ENCODE peak calls at places on chromosomes 7 and 10, in ten cellular contexts. One of them, this sample, is unnamed.

GRCh38 chr7:601573-602340 is 82.1 kb upstream of the PDGFA start:
- DNase-seq in transverse colon: peak; percentile 61
- DNase-seq in gastrocnemius medialis: no peak
- DNase-seq in lower lobe of right lung: peak; percentile 75
- DNase-seq in uterus: peak; percentile 53
- DNase-seq in aorta: peak; percentile 92
- DNase-seq in mammary epithelial cell: no peak
- DNase-seq in CD8-positive, alpha-beta T cell: peak; percentile 64
- DNase-seq in OCI-LY7: no peak
- DNase-seq in body of pancreas: no peak
- DNase-seq in this sample: peak; percentile 61

GRCh38 chr7:6621195-6622128 is 6.1 kb downstream of the ZNF853 start:
- DNase-seq in transverse colon: no peak
- DNase-seq in gastrocnemius medialis: no peak
- DNase-seq in lower lobe of right lung: no peak
- DNase-seq in uterus: no peak
- DNase-seq in aorta: no peak
- DNase-seq in mammary epithelial cell: no peak
- DNase-seq in CD8-positive, alpha-beta T cell: no peak
- DNase-seq in OCI-LY7: peak; percentile 76
- DNase-seq in body of pancreas: no peak
- DNase-seq in this sample: no peak

GRCh38 chr7:85184599-85185354 is 2.1 kb downstream of the SEMA3D start:
- DNase-seq in transverse colon: peak; percentile 8
- DNase-seq in gastrocnemius medialis: no peak
- DNase-seq in lower lobe of right lung: peak; percentile 43
- DNase-seq in uterus: no peak
- DNase-seq in aorta: peak; percentile 62
- DNase-seq in mammary epithelial cell: peak; percentile 19
- DNase-seq in CD8-positive, alpha-beta T cell: no peak
- DNase-seq in OCI-LY7: no peak
- DNase-seq in body of pancreas: no peak
- DNase-seq in this sample: no peak

GRCh38 chr10:47055386-47056382 is 144.5 kb downstream of the PTPN20 start:
- DNase-seq in transverse colon: no peak
- DNase-seq in gastrocnemius medialis: no peak
- DNase-seq in lower lobe of right lung: no peak
- DNase-seq in uterus: no peak
- DNase-seq in aorta: no peak
- DNase-seq in mammary epithelial cell: no peak
- DNase-seq in CD8-positive, alpha-beta T cell: no peak
- DNase-seq in OCI-LY7: no peak
- DNase-seq in body of pancreas: no peak
- DNase-seq in this sample: no peak

GRCh38 chr7:86444245-86444644 is 199.5 kb upstream of the GRM3 start:
- DNase-seq in transverse colon: no peak
- DNase-seq in gastrocnemius medialis: no peak
- DNase-seq in lower lobe of right lung: no peak
- DNase-seq in uterus: no peak
- DNase-seq in aorta: no peak
- DNase-seq in mammary epithelial cell: no peak
- DNase-seq in CD8-positive, alpha-beta T cell: no peak
- DNase-seq in OCI-LY7: no peak
- DNase-seq in body of pancreas: no peak
- DNase-seq in this sample: no peak

GRCh38 chr7:6071406-6071805 is 40.2 kb downstream of the ANKRD61 start:
- DNase-seq in transverse colon: no peak
- DNase-seq in gastrocnemius medialis: no peak
- DNase-seq in lower lobe of right lung: no peak
- DNase-seq in uterus: no peak
- DNase-seq in aorta: no peak
- DNase-seq in mammary epithelial cell: no peak
- DNase-seq in CD8-positive, alpha-beta T cell: no peak
- DNase-seq in OCI-LY7: peak; percentile 90
- DNase-seq in body of pancreas: no peak
- DNase-seq in this sample: no peak

GRCh38 chr7:192701-193536 is 548 bp downstream of the FAM20C start:
- DNase-seq in transverse colon: peak; percentile 35
- DNase-seq in gastrocnemius medialis: no peak
- DNase-seq in lower lobe of right lung: no peak
- DNase-seq in uterus: no peak
- DNase-seq in aorta: no peak
- DNase-seq in mammary epithelial cell: no peak
- DNase-seq in CD8-positive, alpha-beta T cell: no peak
- DNase-seq in OCI-LY7: no peak
- DNase-seq in body of pancreas: peak; percentile 31
- DNase-seq in this sample: no peak

GRCh38 chr10:91366687-91367086 is 43.5 kb upstream of the HECTD2 start:
- DNase-seq in transverse colon: no peak
- DNase-seq in gastrocnemius medialis: no peak
- DNase-seq in lower lobe of right lung: no peak
- DNase-seq in uterus: no peak
- DNase-seq in aorta: no peak
- DNase-seq in mammary epithelial cell: no peak
- DNase-seq in CD8-positive, alpha-beta T cell: no peak
- DNase-seq in OCI-LY7: no peak
- DNase-seq in body of pancreas: no peak
- DNase-seq in this sample: no peak

GRCh38 chr7:12756841-12757240 is 69.4 kb downstream of the ARL4A start:
- DNase-seq in transverse colon: no peak
- DNase-seq in gastrocnemius medialis: no peak
- DNase-seq in lower lobe of right lung: no peak
- DNase-seq in uterus: no peak
- DNase-seq in aorta: no peak
- DNase-seq in mammary epithelial cell: no peak
- DNase-seq in CD8-positive, alpha-beta T cell: no peak
- DNase-seq in OCI-LY7: no peak
- DNase-seq in body of pancreas: no peak
- DNase-seq in this sample: no peak

GRCh38 chr10:5607594-5607993 is 58.8 kb downstream of the ASB13 start:
- DNase-seq in transverse colon: no peak
- DNase-seq in gastrocnemius medialis: no peak
- DNase-seq in lower lobe of right lung: peak; percentile 22
- DNase-seq in uterus: no peak
- DNase-seq in aorta: peak; percentile 12
- DNase-seq in mammary epithelial cell: no peak
- DNase-seq in CD8-positive, alpha-beta T cell: no peak
- DNase-seq in OCI-LY7: no peak
- DNase-seq in body of pancreas: no peak
- DNase-seq in this sample: no peak

GRCh38 chr7:7517661-7518236 is 17.9 kb downstream of the COL28A1 start:
- DNase-seq in transverse colon: no peak
- DNase-seq in gastrocnemius medialis: no peak
- DNase-seq in lower lobe of right lung: no peak
- DNase-seq in uterus: no peak
- DNase-seq in aorta: no peak
- DNase-seq in mammary epithelial cell: no peak
- DNase-seq in CD8-positive, alpha-beta T cell: no peak
- DNase-seq in OCI-LY7: no peak
- DNase-seq in body of pancreas: no peak
- DNase-seq in this sample: no peak

DNA sequence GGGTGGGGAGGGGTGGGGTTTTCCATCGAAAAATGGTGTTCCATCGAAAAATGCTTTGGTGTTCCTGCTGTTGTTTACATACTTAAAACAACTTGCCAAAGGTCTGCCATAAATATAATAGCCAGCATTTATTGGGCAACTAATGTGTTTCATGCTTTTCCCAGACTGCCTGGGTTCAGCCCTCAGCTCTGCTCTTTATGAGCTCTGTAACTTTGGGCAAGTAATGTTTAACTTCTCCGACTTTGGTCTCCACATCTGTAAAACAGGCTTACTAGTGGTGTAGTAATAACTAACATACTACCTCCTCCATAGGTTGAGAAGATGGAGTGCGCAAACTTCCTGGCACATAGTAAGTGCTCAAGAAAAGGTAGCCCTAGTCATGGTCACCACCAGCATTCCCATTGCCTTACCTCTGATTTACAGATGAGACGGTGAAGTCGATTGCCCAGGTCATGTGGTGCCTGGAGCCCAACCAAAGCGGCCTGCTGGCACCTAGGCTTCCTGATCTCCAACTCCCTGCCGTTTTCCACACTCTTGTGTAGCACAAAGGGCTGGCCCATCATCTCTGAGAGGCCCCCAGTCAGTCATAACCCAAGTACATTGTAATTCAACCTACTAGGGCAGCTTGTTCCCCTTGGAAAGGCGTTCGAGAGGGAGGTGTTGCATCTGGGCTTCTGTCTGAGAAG is 8.9 kb downstream of the ZMIZ1 start:
- DNase-seq in transverse colon: no peak
- DNase-seq in gastrocnemius medialis: no peak
- DNase-seq in lower lobe of right lung: no peak
- DNase-seq in uterus: no peak
- DNase-seq in aorta: no peak
- DNase-seq in mammary epithelial cell: no peak
- DNase-seq in CD8-positive, alpha-beta T cell: no peak
- DNase-seq in OCI-LY7: no peak
- DNase-seq in body of pancreas: no peak
- DNase-seq in this sample: no peak
- H3K4me1 ChIP-seq in transverse colon: peaks cover 94% of the 10 kb centered on the region
- H3K4me1 ChIP-seq in gastrocnemius medialis: peaks cover 90% of the 10 kb centered on the region
- H3K4me1 ChIP-seq in lower lobe of right lung: peaks cover 100% of the 10 kb centered on the region
- H3K4me1 ChIP-seq in uterus: peaks cover 33% of the 10 kb centered on the region
- H3K4me1 ChIP-seq in aorta: no peaks in the 10 kb centered on the region
- H3K4me1 ChIP-seq in mammary epithelial cell: peaks cover 66% of the 10 kb centered on the region
- H3K4me1 ChIP-seq in CD8-positive, alpha-beta T cell: no peaks in the 10 kb centered on the region
- H3K4me1 ChIP-seq in OCI-LY7: peaks cover 44% of the 10 kb centered on the region
- H3K4me1 ChIP-seq in body of pancreas: peaks cover 100% of the 10 kb centered on the region
- H3K4me1 ChIP-seq in this sample: peaks cover 41% of the 10 kb centered on the region

DNA sequence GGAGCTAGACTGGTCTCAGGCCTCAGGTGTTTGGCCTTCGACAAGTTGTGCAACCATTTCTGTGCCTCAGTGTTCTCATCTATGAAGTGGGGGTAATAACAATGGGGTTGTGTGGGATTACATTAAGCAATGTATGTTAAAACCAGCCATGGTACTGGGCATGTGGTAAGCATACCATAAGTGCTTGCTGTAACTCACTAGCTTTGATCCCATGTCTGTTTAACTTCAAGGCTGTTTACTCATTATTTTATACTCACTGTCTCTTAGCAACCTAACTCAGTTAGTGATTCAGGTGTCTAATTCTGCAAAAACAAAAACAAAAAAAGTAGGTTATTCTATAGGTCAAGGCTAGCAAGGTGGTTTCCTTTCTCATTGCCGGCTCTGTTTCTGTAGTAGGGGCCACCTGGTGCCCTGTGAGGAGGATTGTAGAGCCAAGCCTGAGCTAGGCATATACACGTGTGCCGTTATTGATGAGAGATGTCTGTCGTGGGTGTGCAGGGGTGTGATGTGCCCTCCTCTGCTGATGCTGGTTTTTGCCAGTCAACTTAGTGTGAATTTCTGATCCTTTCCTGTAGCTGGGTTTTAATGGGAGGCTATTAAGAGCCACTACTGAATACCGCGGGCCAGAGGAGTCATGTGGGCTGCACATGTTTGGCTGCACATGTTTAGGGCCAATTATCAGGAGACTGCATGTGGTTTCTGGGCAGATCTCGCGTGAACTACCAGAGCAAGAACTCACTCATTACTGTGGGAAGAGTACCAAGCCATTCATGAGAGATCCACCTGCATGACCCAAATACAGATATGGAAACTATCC is 56.2 kb downstream of the EEPD1 start:
- DNase-seq in transverse colon: no peak
- DNase-seq in gastrocnemius medialis: no peak
- DNase-seq in lower lobe of right lung: no peak
- DNase-seq in uterus: no peak
- DNase-seq in aorta: no peak
- DNase-seq in mammary epithelial cell: no peak
- DNase-seq in CD8-positive, alpha-beta T cell: no peak
- DNase-seq in OCI-LY7: no peak
- DNase-seq in body of pancreas: no peak
- DNase-seq in this sample: no peak
- H3K27ac ChIP-seq in transverse colon: peak overlapping the region; percentile 68
- H3K27ac ChIP-seq in gastrocnemius medialis: peak overlapping the region; percentile 76
- H3K27ac ChIP-seq in lower lobe of right lung: no peak overlapping the region
- H3K27ac ChIP-seq in uterus: no peak overlapping the region
- H3K27ac ChIP-seq in aorta: no peak overlapping the region
- H3K27ac ChIP-seq in mammary epithelial cell: no peak overlapping the region
- H3K27ac ChIP-seq in CD8-positive, alpha-beta T cell: no peak overlapping the region
- H3K27ac ChIP-seq in OCI-LY7: no peak overlapping the region
- H3K27ac ChIP-seq in body of pancreas: no peak overlapping the region
- H3K27ac ChIP-seq in this sample: no peak overlapping the region

DNA sequence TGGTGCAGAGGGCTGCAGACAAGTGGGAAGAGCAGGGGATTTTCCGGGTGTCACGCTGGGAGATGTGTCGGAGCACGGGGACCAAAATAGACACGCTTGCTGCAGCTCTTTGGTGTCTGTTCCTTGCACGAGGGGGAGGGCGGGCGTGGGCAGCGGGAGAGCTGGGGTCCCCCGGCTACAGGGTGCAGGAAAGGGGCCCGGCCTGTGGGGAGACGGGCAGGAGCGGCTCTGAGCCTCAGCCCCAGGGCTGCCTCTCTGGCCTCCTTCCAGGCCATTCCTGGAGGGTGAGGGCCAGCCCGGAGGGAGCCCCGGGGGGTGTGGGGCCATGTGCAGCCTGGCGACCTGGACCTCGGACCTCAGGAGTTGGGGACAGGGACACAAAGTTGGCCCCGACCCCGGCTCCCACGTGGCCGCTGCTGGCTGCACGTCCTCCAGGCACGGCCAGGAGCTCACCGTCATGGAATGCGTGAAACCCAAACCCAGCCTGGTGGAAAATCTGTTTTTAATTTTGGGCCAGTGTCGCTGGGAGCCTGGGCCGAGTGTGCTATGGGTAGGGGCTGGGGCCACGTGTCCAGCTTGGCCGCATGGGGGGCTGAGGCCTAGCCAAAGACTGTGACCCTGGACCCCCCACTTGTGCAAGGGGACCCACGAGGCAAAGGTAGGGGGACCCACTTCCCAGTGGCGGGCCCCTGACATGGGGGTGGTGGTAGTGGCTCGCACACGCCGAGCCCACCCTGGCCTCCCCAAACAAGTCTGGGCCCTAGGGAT is 6.6 kb downstream of the TTYH3 start:
- DNase-seq in transverse colon: no peak
- DNase-seq in gastrocnemius medialis: peak; percentile 48
- DNase-seq in lower lobe of right lung: no peak
- DNase-seq in uterus: peak; percentile 30
- DNase-seq in aorta: peak; percentile 81
- DNase-seq in mammary epithelial cell: no peak
- DNase-seq in CD8-positive, alpha-beta T cell: no peak
- DNase-seq in OCI-LY7: no peak
- DNase-seq in body of pancreas: peak; percentile 39
- DNase-seq in this sample: no peak
- H3K4me1 ChIP-seq in transverse colon: peaks cover 37% of the 10 kb centered on the region
- H3K4me1 ChIP-seq in gastrocnemius medialis: peaks cover 55% of the 10 kb centered on the region
- H3K4me1 ChIP-seq in lower lobe of right lung: peaks cover 89% of the 10 kb centered on the region
- H3K4me1 ChIP-seq in uterus: peaks cover 6% of the 10 kb centered on the region
- H3K4me1 ChIP-seq in aorta: no peaks in the 10 kb centered on the region
- H3K4me1 ChIP-seq in mammary epithelial cell: peaks cover 31% of the 10 kb centered on the region
- H3K4me1 ChIP-seq in CD8-positive, alpha-beta T cell: peaks cover 8% of the 10 kb centered on the region
- H3K4me1 ChIP-seq in OCI-LY7: peaks cover 45% of the 10 kb centered on the region
- H3K4me1 ChIP-seq in body of pancreas: peaks cover 77% of the 10 kb centered on the region
- H3K4me1 ChIP-seq in this sample: peaks cover 10% of the 10 kb centered on the region

DNA sequence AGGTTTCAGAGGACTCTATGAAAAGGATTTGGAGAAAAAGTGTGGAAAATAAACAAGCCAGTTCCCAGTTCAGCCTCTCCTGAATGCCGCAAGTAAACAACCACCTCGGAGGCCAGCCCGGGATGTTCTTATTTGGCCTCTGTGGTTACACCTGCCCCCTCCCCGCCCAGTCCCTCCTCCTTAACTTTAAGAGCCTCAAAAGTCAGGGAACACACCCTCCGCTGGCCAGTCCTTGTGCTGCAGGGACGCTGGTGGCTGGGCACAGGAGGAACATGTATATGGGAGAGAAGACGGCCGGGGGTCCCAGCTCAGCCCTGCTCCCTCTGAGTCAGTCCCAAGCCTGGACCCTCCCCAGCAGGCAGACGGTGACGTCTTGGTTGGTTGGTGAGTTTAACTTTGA is 6.1 kb downstream of the CHST3 start:
- DNase-seq in transverse colon: no peak
- DNase-seq in gastrocnemius medialis: peak; percentile 75
- DNase-seq in lower lobe of right lung: peak; percentile 60
- DNase-seq in uterus: no peak
- DNase-seq in aorta: no peak
- DNase-seq in mammary epithelial cell: peak; percentile 53
- DNase-seq in CD8-positive, alpha-beta T cell: no peak
- DNase-seq in OCI-LY7: no peak
- DNase-seq in body of pancreas: no peak
- DNase-seq in this sample: peak; percentile 83
- H3K27ac ChIP-seq in transverse colon: peak overlapping the region; percentile 49
- H3K27ac ChIP-seq in gastrocnemius medialis: peak overlapping the region; percentile 54
- H3K27ac ChIP-seq in lower lobe of right lung: no peak overlapping the region
- H3K27ac ChIP-seq in uterus: peak overlapping the region; percentile 78
- H3K27ac ChIP-seq in aorta: no peak overlapping the region
- H3K27ac ChIP-seq in mammary epithelial cell: peak overlapping the region; percentile 46
- H3K27ac ChIP-seq in CD8-positive, alpha-beta T cell: no peak overlapping the region
- H3K27ac ChIP-seq in OCI-LY7: no peak overlapping the region
- H3K27ac ChIP-seq in body of pancreas: peak overlapping the region; percentile 47
- H3K27ac ChIP-seq in this sample: peak overlapping the region; percentile 97